ENCODE peak calls at places on chromosome 15, in nine cellular contexts. F, Y, S, J, C, Q, X, R and O are unnamed samples.

GRCh38 chr15:71066983-71067382 is 48.3 kb upstream of the THSD4 start:
- DNase-seq in F (no peak), Y (no peak), S (no peak), J (no peak), C (no peak), Q (no peak), X (no peak), R (no peak), O (no peak)

GRCh38 chr15:58484794-58485600 is 53.2 kb downstream of the LIPC start:
- DNase-seq in F (no peak), Y (peak), S (no peak), J (no peak), C (no peak), Q (no peak), X (no peak), R (no peak), O (peak)

GRCh38 chr15:74383695-74384565 is 16.5 kb upstream of the CYP11A1 start:
- DNase-seq in F (no peak), Y (peak), S (no peak), J (no peak), C (peak), Q (no peak), X (no peak), R (no peak), O (peak)

GRCh38 chr15:41512512-41513281 is 930 bp downstream of the LTK start:
- DNase-seq in F (peak), Y (peak), S (no peak), J (peak), C (peak), Q (no peak), X (no peak), R (no peak), O (no peak)

GRCh38 chr15:66841953-66842681 is 140.1 kb downstream of the SMAD6 start:
- DNase-seq in F (peak), Y (no peak), S (no peak), J (peak), C (peak), Q (peak), X (no peak), R (peak), O (no peak)

GRCh38 chr15:53671545-53671944 is 87.9 kb downstream of the WDR72 start:
- DNase-seq in F (no peak), Y (no peak), S (no peak), J (no peak), C (no peak), Q (no peak), X (no peak), R (no peak), O (no peak)

GRCh38 chr15:38867556-38867955 is 302.9 kb upstream of the RASGRP1 start:
- DNase-seq in F (no peak), Y (no peak), S (no peak), J (no peak), C (no peak), Q (no peak), X (no peak), R (no peak), O (no peak)

GRCh38 chr15:58852347-58852746 is 81.1 kb downstream of the SLTM start:
- DNase-seq in F (no peak), Y (no peak), S (no peak), J (no peak), C (no peak), Q (no peak), X (no peak), R (no peak), O (no peak)

GRCh38 chr15:65306551-65306950 is 2.1 kb downstream of the RNU5B-1 start:
- DNase-seq in F (no peak), Y (no peak), S (no peak), J (no peak), C (no peak), Q (no peak), X (no peak), R (no peak), O (no peak)